ENCODE peak calls at places on chromosomes 16 and 17, in ten cellular contexts. D, W, I, F, O, T, K, Q, M and X are unnamed samples.
A peak's percentile ranks its signal among the peaks of the same experiment; 100 is the strongest.

GRCh38 chr17:77377836-77378235 is 237.1 kb downstream of the SEC14L1 start:
- DNase-seq in O (no peak), M (no peak), F (no peak), Q (no peak), W (no peak), K (no peak), D (no peak), I (no peak), T (no peak), X (no peak)

GRCh38 chr17:33260638-33261037 is 32.5 kb downstream of the ASIC2 start:
- DNase-seq in T (no peak), F (no peak), O (peak; percentile 57), M (no peak), Q (peak; percentile 52), K (no peak), D (no peak), I (no peak), W (no peak), X (no peak)

GRCh38 chr17:82838386-82839063 is 1.3 kb downstream of the ZNF750 start:
- DNase-seq in I (no peak), Q (no peak), O (no peak), F (peak; percentile 59), W (peak; percentile 88), M (peak; percentile 44), D (no peak), K (peak; percentile 45), T (no peak), X (peak; percentile 69)

GRCh38 chr16:80899804-80900592 is 95.6 kb upstream of the CDYL2 start:
- DNase-seq in M (peak; percentile 63), O (peak; percentile 59), T (peak; percentile 83), D (no peak), I (peak; percentile 73), F (peak; percentile 33), W (peak; percentile 87), K (peak; percentile 20), Q (no peak), X (peak; percentile 52)

GRCh38 chr16:49127103-49127502 is 154.5 kb downstream of the CBLN1 start:
- DNase-seq in D (peak; percentile 36), F (no peak), K (peak; percentile 75), M (no peak), O (no peak), W (no peak), Q (no peak), I (no peak), T (no peak), X (peak; percentile 7)

GRCh38 chr17:7912927-7913524 is 3.1 kb downstream of the RNF227 start:
- DNase-seq in K (peak; percentile 74), Q (peak; percentile 53), I (no peak), F (peak; percentile 68), O (no peak), M (peak; percentile 63), D (peak; percentile 83), T (peak; percentile 43), W (no peak), X (peak; percentile 83)

GRCh38 chr17:56359518-56359917 is 206.2 kb downstream of the ANKFN1 start:
- DNase-seq in D (no peak), F (peak; percentile 33), T (no peak), M (no peak), O (no peak), Q (no peak), W (no peak), K (no peak), I (no peak), X (peak; percentile 54)

GRCh38 chr16:30740364-30741251 is 7.6 kb upstream of the PHKG2 start:
- DNase-seq in I (peak; percentile 78), F (peak; percentile 98), Q (peak; percentile 89), T (peak; percentile 80), K (peak; percentile 91), O (peak; percentile 86), D (no peak), M (peak; percentile 64), W (peak; percentile 91), X (peak; percentile 98)

DNA sequence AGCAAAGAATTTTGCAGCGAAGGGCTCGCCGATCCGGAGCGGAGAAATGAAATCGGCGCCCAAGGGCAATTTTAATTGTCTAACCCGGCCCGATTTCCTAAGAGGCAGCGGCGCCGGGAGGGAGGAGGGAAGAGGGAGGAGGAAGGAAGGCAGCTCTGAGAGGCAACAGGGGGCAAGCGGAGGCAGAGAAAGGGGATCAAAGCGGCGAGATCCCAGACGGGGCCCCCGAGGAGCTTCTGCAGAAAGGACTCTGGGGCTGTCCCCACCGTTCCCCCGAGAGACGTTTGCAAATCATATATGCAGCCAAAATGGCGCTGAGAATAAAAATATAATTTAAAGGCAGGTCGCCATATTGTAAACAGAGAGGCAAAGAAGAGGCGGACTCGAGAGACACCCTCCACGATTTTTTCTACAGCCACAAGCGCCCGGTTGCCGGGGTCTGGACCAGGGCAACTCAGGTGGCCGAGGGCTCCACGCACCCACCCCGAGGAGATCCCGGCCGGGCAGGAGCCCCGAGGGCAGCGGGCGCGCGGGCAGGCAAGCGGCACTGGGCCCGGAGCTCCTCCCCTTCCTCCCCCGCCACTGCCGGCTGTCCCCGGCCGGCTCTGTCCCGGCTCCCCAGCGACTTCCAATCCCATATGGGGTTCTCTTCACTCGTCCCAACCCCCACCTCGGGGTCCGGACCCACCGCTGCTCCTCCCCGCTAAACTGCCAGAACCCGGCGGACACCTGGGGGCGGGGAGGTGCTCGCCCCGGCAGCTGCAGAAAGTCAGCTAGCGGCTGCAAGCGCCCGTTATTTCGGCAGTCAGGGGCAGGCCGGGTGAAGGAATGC is 1.9 kb downstream of the PHF12 start:
- DNase-seq in I (no peak), D (peak; percentile 27), O (peak; percentile 81), M (peak; percentile 60), K (peak; percentile 91), T (peak; percentile 65), F (peak; percentile 69), W (peak; percentile 80), Q (peak; percentile 72), X (peak; percentile 32)
- TF ChIP-seq CTCF in I (no peak), D (no peak), O (no peak), M (no peak), K (no peak), T (no peak), F (no peak), W (no peak), Q (no peak), X (no peak)

GRCh38 chr17:39097159-39097519 is 54.3 kb downstream of the PLXDC1 start:
- DNase-seq in D (no peak), T (no peak), F (no peak), W (no peak), I (no peak), K (no peak), M (no peak), O (no peak), Q (no peak), X (no peak)

GRCh38 chr17:39094607-39095308 is 56.7 kb downstream of the PLXDC1 start:
- DNase-seq in I (no peak), T (no peak), D (no peak), O (no peak), F (no peak), M (no peak), W (no peak), K (no peak), Q (no peak), X (no peak)

GRCh38 chr17:39096435-39097158 is 54.8 kb downstream of the PLXDC1 start:
- DNase-seq in K (no peak), Q (no peak), I (no peak), W (no peak), D (no peak), M (no peak), F (no peak), O (no peak), T (peak; percentile 34), X (no peak)

GRCh38 chr17:39097537-39097936 is 53.9 kb downstream of the PLXDC1 start:
- DNase-seq in F (no peak), W (no peak), M (no peak), I (no peak), D (no peak), K (no peak), Q (no peak), T (no peak), O (no peak), X (no peak)

GRCh38 chr17:39095309-39095686 is 56.1 kb downstream of the PLXDC1 start:
- DNase-seq in I (no peak), W (no peak), K (no peak), O (no peak), T (peak; percentile 48), F (no peak), M (peak; percentile 52), Q (no peak), D (no peak), X (no peak)
- H3K27me3 ChIP-seq in I (peaks cover 4% of the 10 kb centered on the region), W (peaks cover 19% of the 10 kb centered on the region), K (no peaks in the 10 kb centered on the region), O (no peaks in the 10 kb centered on the region), T (no peaks in the 10 kb centered on the region), F (peaks cover 3% of the 10 kb centered on the region), M (no peaks in the 10 kb centered on the region), Q (no peaks in the 10 kb centered on the region), D (no peaks in the 10 kb centered on the region), X (peaks cover 16% of the 10 kb centered on the region)

DNA sequence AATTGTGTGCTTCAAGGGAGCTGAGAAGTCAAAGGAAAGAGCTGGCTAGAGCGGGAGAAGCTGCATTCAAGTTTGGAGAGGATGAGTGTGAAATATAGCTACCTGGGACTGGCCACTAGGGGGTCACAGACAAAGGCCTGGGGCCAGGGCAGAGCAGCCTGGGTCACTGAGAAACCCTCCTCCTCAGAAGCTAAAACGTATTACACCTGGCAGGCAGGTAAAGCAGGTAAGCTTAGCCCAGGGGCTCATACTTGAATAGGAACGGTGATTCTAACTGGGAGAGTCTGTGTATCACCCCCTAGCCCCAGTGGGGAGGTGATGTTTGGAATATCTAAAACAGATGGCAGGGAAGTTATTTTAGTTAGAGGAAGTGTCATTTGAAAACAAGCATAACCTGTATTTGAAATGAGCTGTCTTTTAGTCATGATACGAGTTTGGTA is 6.8 kb downstream of the KRT37 start:
- DNase-seq in K (peak; percentile 90), I (no peak), D (peak; percentile 29), Q (peak; percentile 88), O (no peak), T (no peak), W (no peak), F (peak; percentile 65), M (no peak), X (peak; percentile 91)
- TF ChIP-seq CTCF in K (peak; percentile 91), I (no peak), D (peak; percentile 57), Q (peak; percentile 81), O (peak; percentile 35), T (peak; percentile 20), W (peak; percentile 13), F (peak; percentile 51), M (no peak), X (peak; percentile 74)

GRCh38 chr16:1918890-1919679 is 870 bp upstream of the HS3ST6 start:
- DNase-seq in T (no peak), M (no peak), O (no peak), F (no peak), W (no peak), D (no peak), I (no peak), K (peak; percentile 69), Q (peak; percentile 29), X (no peak)

GRCh38 chr16:1917056-1917664 is 1.1 kb downstream of the HS3ST6 start:
- DNase-seq in Q (no peak), K (no peak), D (no peak), M (no peak), I (no peak), T (no peak), F (no peak), O (no peak), W (no peak), X (no peak)

GRCh38 chr16:1917665-1918111 is 527 bp downstream of the HS3ST6 start:
- DNase-seq in T (no peak), D (no peak), F (no peak), W (no peak), O (no peak), K (no peak), I (no peak), M (no peak), Q (no peak), X (no peak)

GRCh38 chr16:1919680-1919998 is 1.4 kb upstream of the HS3ST6 start:
- DNase-seq in O (no peak), Q (no peak), M (no peak), F (no peak), D (no peak), I (no peak), K (no peak), W (no peak), T (no peak), X (no peak)

GRCh38 chr16:1918312-1918889 is at the start of gene HS3ST6:
- DNase-seq in I (no peak), T (no peak), M (no peak), K (peak; percentile 79), Q (no peak), D (no peak), O (no peak), W (no peak), F (no peak), X (no peak)
- H3K27me3 ChIP-seq in I (peaks cover 95% of the 10 kb centered on the region), T (peaks cover 94% of the 10 kb centered on the region), M (no peaks in the 10 kb centered on the region), K (peaks cover 95% of the 10 kb centered on the region), Q (peaks cover 43% of the 10 kb centered on the region), D (peaks cover 84% of the 10 kb centered on the region), O (no peaks in the 10 kb centered on the region), W (peaks cover 89% of the 10 kb centered on the region), F (peaks cover 39% of the 10 kb centered on the region), X (peaks cover 42% of the 10 kb centered on the region)